ENCODE peak calls at places on chromosomes 3 and 15, in six cellular contexts. L is K562, D is SK-N-SH, J is HCT116, V is GM12878, W is T47D. C is an unnamed sample.
A peak's percentile ranks its signal among the peaks of the same experiment; 100 is the strongest.

GRCh38 chr3:157856078-157856939 is 249.9 kb downstream of the SHOX2 start:
- DNase-seq in W (peak; percentile 30), V (no peak), D (no peak), J (peak; percentile 12), L (no peak), C (no peak)

GRCh38 chr3:71831599-71831998 is 46.7 kb upstream of the PROK2 start:
- DNase-seq in W (no peak), D (no peak), L (no peak), J (no peak), V (no peak), C (no peak)

GRCh38 chr3:154678271-154678670 is 248.3 kb upstream of the GPR149 start:
- DNase-seq in W (no peak), J (no peak), V (no peak), D (peak; percentile 12), L (no peak), C (no peak)

GRCh38 chr15:39462691-39463090 is 118.2 kb upstream of the THBS1 start:
- DNase-seq in W (no peak), V (no peak), L (no peak), J (no peak), D (no peak), C (no peak)

GRCh38 chr3:161415506-161416231 is 44.4 kb upstream of the SPTSSB start:
- DNase-seq in J (no peak), D (no peak), L (no peak), W (peak; percentile 97), V (no peak), C (no peak)

GRCh38 chr15:69712999-69713398 is 260.4 kb downstream of the RPLP1 start:
- DNase-seq in J (no peak), D (no peak), L (no peak), W (peak; percentile 49), V (no peak), C (no peak)

GRCh38 chr15:41150279-41150678 is 34.2 kb upstream of the INO80 start:
- DNase-seq in L (no peak), D (no peak), V (no peak), J (no peak), W (no peak), C (no peak)

GRCh38 chr3:124883191-124883747 is 3.9 kb downstream of the ITGB5 start:
- DNase-seq in L (no peak), J (no peak), W (no peak), V (no peak), D (no peak), C (no peak)

GRCh38 chr3:169758353-169758994 is 6.4 kb downstream of the TERC start:
- DNase-seq in J (no peak), W (no peak), L (no peak), V (no peak), D (no peak), C (no peak)

GRCh38 chr15:62539236-62539635 is 374.2 kb upstream of the C2CD4B start:
- DNase-seq in D (no peak), W (no peak), V (no peak), L (no peak), J (no peak), C (no peak)

GRCh38 chr3:127781411-127782001 is 40.8 kb downstream of the MGLL start:
- DNase-seq in V (no peak), J (no peak), L (no peak), W (no peak), D (peak; percentile 48), C (no peak)

GRCh38 chr3:184284696-184285095 is 8.9 kb downstream of the ECE2 start:
- DNase-seq in W (peak; percentile 95), D (peak; percentile 91), L (peak; percentile 76), V (no peak), J (peak; percentile 70), C (no peak)

GRCh38 chr3:18643290-18643689 is 218.2 kb upstream of the SATB1 start:
- DNase-seq in J (no peak), W (no peak), L (no peak), V (no peak), D (no peak), C (no peak)

GRCh38 chr3:102460579-102460978 is 25.8 kb downstream of the ZPLD1 start:
- DNase-seq in J (no peak), D (no peak), W (no peak), V (no peak), L (no peak), C (no peak)

GRCh38 chr3:42701371-42702065 is 1.1 kb downstream of the HHATL start:
- DNase-seq in D (peak; percentile 58), L (peak; percentile 95), V (no peak), J (no peak), W (peak; percentile 67), C (peak; percentile 92)

GRCh38 chr3:52092291-52092660 is 35.9 kb upstream of the DUSP7 start:
- DNase-seq in W (no peak), L (no peak), J (no peak), V (no peak), D (no peak), C (no peak)

GRCh38 chr15:75666823-75667501 is 19.2 kb downstream of the SNX33 start:
- DNase-seq in J (peak; percentile 91), L (no peak), W (no peak), D (no peak), V (no peak), C (no peak)
- TF ChIP-seq JUND in J (no peak), L (no peak), W (no peak), D (peak; percentile 90), V (no peak), C (no peak)

GRCh38 chr3:5201536-5201935 is 14.0 kb downstream of the EDEM1 start:
- DNase-seq in L (no peak), J (no peak), D (peak; percentile 49), W (no peak), V (no peak), C (no peak)
- TF ChIP-seq JUND in L (no peak), J (no peak), D (no peak), W (no peak), V (no peak), C (no peak)

DNA sequence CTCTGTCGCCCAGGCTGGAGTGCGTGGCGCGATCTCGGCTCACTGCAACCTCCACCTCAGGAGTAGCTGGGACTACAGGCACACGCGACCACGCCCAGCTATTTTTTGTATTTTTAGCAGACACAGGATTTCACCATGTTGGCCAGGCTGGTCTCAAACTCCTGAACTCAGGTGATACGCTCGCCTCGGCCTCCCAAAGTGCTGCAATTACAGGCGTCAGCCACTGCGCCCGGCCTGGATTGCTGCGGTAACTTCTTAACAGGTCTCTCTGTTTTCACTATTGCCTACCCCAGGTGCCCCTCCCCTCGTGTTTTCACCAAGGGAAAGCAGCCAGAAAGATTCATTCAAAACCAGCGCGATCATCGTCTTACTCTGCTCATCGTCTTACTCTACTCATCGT is 10.5 kb downstream of the ADAMTS7 start:
- DNase-seq in D (no peak), L (no peak), W (no peak), V (no peak), J (no peak), C (no peak)
- TF ChIP-seq JUND in D (no peak), L (no peak), W (no peak), V (no peak), J (no peak), C (no peak)

DNA sequence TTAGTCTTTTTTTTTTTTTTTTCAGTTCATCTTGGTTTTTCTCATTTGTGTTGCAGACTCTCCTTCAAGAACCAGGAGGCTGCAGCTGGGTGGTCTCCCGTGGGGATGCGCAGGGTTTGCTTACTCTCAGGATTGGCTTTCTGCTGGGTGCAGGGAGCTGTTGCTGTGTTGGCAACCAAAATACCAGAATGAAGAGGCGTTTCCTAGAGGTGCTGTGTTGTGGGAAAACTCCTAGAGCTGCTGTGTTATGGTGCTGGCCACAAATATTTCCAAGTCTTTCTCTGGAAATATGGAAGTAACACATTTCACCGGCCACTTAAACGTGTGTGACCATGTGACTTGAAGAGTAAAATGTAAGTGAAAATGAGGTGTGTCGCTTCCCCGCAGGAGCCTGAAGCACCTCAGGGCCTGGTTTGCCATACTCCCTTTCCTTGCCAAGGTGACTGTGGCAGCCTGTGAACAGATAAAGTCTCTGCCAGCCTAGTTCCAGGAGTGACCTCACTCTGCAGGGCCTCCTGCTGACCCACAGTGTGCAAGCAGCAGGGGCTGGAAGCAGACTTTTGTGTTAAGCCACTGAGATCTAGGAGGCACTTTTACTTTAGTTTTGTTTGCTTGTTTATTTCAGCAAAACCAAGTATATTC is 258.9 kb downstream of the ADAMTS17 start:
- DNase-seq in W (no peak), D (no peak), L (no peak), V (no peak), J (no peak), C (no peak)
- TF ChIP-seq JUND in W (no peak), D (no peak), L (no peak), V (no peak), J (no peak), C (no peak)

DNA sequence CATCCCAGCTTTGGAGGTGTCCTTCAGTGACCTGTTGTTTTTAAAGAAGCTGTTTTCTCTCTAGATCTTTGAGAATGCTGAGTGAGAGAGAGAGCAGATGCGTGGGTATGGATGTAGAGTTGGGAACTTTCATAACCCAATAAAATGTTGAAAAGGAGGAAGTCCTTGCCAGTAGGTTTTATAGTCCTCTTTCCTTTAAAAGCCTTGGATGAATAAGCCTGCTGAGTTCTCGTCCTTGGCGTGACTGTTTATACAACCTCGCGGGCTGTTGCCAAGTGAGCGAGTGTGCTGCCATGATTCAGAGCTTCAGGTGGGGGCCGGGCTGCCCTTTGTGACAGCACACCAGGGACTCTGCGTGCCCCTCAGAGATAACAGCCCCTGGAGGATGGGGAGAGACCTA is 18.4 kb downstream of the MYZAP start:
- DNase-seq in W (no peak), L (no peak), J (peak; percentile 36), D (no peak), V (no peak), C (no peak)
- TF ChIP-seq JUND in W (no peak), L (no peak), J (peak; percentile 34), D (no peak), V (no peak), C (no peak)

DNA sequence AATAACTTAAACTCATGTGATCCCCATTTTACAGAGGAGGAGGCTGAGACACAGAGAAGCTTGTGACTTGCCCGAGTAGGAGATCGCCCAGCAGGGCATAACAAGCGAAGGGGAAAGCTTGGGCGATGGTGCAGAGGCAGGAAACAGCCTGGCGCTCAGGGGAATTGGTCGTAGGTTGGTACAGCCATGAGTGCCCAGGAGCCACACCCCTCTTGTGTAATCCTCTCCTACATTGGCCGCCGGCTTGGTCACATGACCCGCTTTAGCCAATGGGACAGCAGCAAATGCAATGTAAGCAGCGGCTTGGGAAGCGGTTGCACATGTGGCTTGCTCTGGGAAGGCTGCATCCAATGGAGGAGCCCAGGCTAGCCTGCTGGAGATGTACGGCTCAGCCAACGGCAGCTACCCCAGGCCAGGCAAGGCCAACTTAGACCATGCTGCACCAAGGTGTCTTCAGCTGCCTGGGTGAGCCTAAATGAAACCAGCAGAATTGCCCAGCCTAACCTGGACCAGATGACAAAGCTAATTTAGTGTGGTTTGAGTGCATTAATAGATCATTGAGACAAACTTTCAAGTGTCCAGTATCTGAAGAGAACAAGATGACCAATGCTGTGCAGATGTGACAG is 50.3 kb upstream of the SLC6A6 start:
- DNase-seq in V (peak; percentile 30), W (peak; percentile 81), L (peak; percentile 100), D (peak; percentile 66), J (peak; percentile 91), C (peak; percentile 67)
- TF ChIP-seq JUND in V (no peak), W (no peak), L (peak; percentile 70), D (no peak), J (no peak), C (no peak)